ENCODE peak calls at places on chromosomes 1 and 21, in four cellular contexts. B is HCT116, K is HepG2, C is K562. O is an unnamed sample.

GRCh38 chr1:230550428-230550827 is 91.9 kb upstream of the COG2 start:
- DNase-seq in B (no peak), K (no peak), C (no peak), O (no peak)

GRCh38 chr1:152622803-152623202 is at the start of gene LCE3A:
- DNase-seq in C (no peak), B (no peak), K (no peak), O (no peak)

GRCh38 chr21:36839735-36840134 is 126.7 kb downstream of the HLCS start:
- DNase-seq in K (no peak), B (no peak), C (no peak), O (no peak)

GRCh38 chr1:234990874-234991801 is 137.5 kb downstream of the TOMM20 start:
- DNase-seq in K (no peak), B (no peak), C (no peak), O (no peak)

GRCh38 chr1:107318932-107319331 is 178.1 kb downstream of the NTNG1 start:
- DNase-seq in B (no peak), K (no peak), C (no peak), O (no peak)

GRCh38 chr1:155166373-155167165 is 6.5 kb downstream of the KRTCAP2 start:
- DNase-seq in B (no peak), K (no peak), C (peak), O (no peak)

GRCh38 chr1:215344534-215344933 is 222.6 kb upstream of the KCTD3 start:
- DNase-seq in B (no peak), C (no peak), K (no peak), O (no peak)

GRCh38 chr1:37782491-37782890 is 11.2 kb upstream of the MANEAL start:
- DNase-seq in C (no peak), K (no peak), B (no peak), O (no peak)

GRCh38 chr1:27299385-27300252 is 22.3 kb upstream of the TMEM222 start:
- DNase-seq in B (no peak), K (peak), C (no peak), O (no peak)

GRCh38 chr1:4022715-4023114 is 122.6 kb upstream of the C1orf174 start:
- DNase-seq in K (no peak), B (no peak), C (no peak), O (no peak)

GRCh38 chr1:15080328-15081033 is 73.1 kb upstream of the TMEM51 start:
- DNase-seq in K (no peak), C (no peak), B (no peak), O (no peak)

GRCh38 chr1:78176448-78176847 is 130.7 kb downstream of the GIPC2 start:
- DNase-seq in B (no peak), C (no peak), K (no peak), O (no peak)

GRCh38 chr1:181525104-181525721 is 41.9 kb downstream of the CACNA1E start:
- DNase-seq in C (no peak), K (no peak), B (no peak), O (no peak)

GRCh38 chr1:84363622-84364021 is 34.7 kb upstream of the DNASE2B start:
- DNase-seq in C (no peak), B (no peak), K (no peak), O (no peak)

GRCh38 chr1:226679853-226680516 is 59.1 kb downstream of the ITPKB start:
- DNase-seq in K (no peak), B (no peak), C (peak), O (no peak)

GRCh38 chr1:228061411-228062084 is 21.0 kb upstream of the ARF1 start:
- DNase-seq in K (no peak), C (no peak), B (no peak), O (no peak)

GRCh38 chr1:23922321-23922943 is 9.3 kb upstream of the CNR2 start:
- DNase-seq in B (no peak), C (no peak), K (no peak), O (no peak)

GRCh38 chr1:194447635-194448034 is 1261.2 kb upstream of the B3GALT2 start:
- DNase-seq in B (no peak), C (no peak), K (no peak), O (no peak)

GRCh38 chr1:164518692-164519332 is 40.2 kb upstream of the PBX1 start:
- DNase-seq in C (no peak), B (no peak), K (no peak), O (no peak)

GRCh38 chr1:230120949-230121381 is 53.9 kb downstream of the GALNT2 start:
- DNase-seq in C (no peak), B (peak), K (peak), O (no peak)

GRCh38 chr1:156709743-156710489 is 4.5 kb upstream of the CRABP2 start:
- DNase-seq in C (no peak), B (no peak), K (no peak), O (no peak)

GRCh38 chr21:19609611-19610010 is 1206.0 kb upstream of the TMPRSS15 start:
- DNase-seq in B (no peak), C (no peak), K (no peak), O (no peak)

GRCh38 chr1:103460496-103460895 is 65.0 kb upstream of the RNPC3 start:
- DNase-seq in C (no peak), K (no peak), B (no peak), O (no peak)

GRCh38 chr1:66648896-66649597 is 103.2 kb upstream of the DYNLT5 start:
- DNase-seq in K (no peak), C (no peak), B (no peak), O (no peak)

GRCh38 chr1:37602750-37603694 is 7.3 kb upstream of the GNL2 start:
- DNase-seq in B (no peak), K (peak), C (peak), O (peak)

GRCh38 chr1:14930224-14930965 is 223.2 kb upstream of the TMEM51 start:
- DNase-seq in K (no peak), C (no peak), B (no peak), O (no peak)

GRCh38 chr1:230191079-230191478 is 124.0 kb downstream of the GALNT2 start:
- DNase-seq in C (peak), K (no peak), B (no peak), O (no peak)

GRCh38 chr1:48227165-48228013 is 4.9 kb downstream of the SLC5A9 start:
- DNase-seq in C (no peak), K (no peak), B (no peak), O (no peak)

GRCh38 chr1:165815725-165816124 is 11.7 kb upstream of the UCK2 start:
- DNase-seq in C (peak), B (no peak), K (no peak), O (no peak)

GRCh38 chr1:28507247-28507645 is 1.4 kb downstream of the RCC1 start:
- DNase-seq in B (no peak), C (no peak), K (no peak), O (no peak)

GRCh38 chr1:107683198-107683657 is 281.8 kb downstream of the VAV3 start:
- DNase-seq in K (peak), C (no peak), B (no peak), O (no peak)

GRCh38 chr1:26317612-26318337 is at the start of gene CD52:
- DNase-seq in B (no peak), K (no peak), C (peak), O (no peak)

GRCh38 chr1:160244209-160244608 is 18.1 kb downstream of the DCAF8 start:
- DNase-seq in B (no peak), K (no peak), C (no peak), O (no peak)
- TF ChIP-seq TCF7L2 in B (no peak), K (no peak), C (no peak), O (no peak)

GRCh38 chr1:36387141-36387949 is 1.6 kb upstream of the STK40 start:
- DNase-seq in B (no peak), K (no peak), C (no peak), O (no peak)
- TF ChIP-seq TCF7L2 in B (no peak), K (no peak), C (no peak), O (no peak)

GRCh38 chr1:22500476-22500875 is 48.8 kb downstream of the ZBTB40 start:
- DNase-seq in K (no peak), B (peak), C (no peak), O (no peak)
- TF ChIP-seq TCF7L2 in K (no peak), B (no peak), C (no peak), O (no peak)

GRCh38 chr1:176879784-176880620 is 284.5 kb downstream of the ASTN1 start:
- DNase-seq in C (peak), K (no peak), B (no peak), O (no peak)

GRCh38 chr1:176884286-176884685 is 280.2 kb downstream of the ASTN1 start:
- DNase-seq in K (no peak), B (no peak), C (no peak), O (no peak)

GRCh38 chr1:176877557-176877956 is 287.0 kb downstream of the ASTN1 start:
- DNase-seq in B (no peak), C (no peak), K (no peak), O (no peak)

GRCh38 chr1:176878750-176879536 is 285.6 kb downstream of the ASTN1 start:
- DNase-seq in C (peak), B (no peak), K (no peak), O (no peak)

GRCh38 chr1:176880954-176881595 is 283.4 kb downstream of the ASTN1 start:
- DNase-seq in K (peak), B (peak), C (peak), O (peak)
- TF ChIP-seq TCF7L2 in K (no peak), B (peak), C (no peak), O (peak)

DNA sequence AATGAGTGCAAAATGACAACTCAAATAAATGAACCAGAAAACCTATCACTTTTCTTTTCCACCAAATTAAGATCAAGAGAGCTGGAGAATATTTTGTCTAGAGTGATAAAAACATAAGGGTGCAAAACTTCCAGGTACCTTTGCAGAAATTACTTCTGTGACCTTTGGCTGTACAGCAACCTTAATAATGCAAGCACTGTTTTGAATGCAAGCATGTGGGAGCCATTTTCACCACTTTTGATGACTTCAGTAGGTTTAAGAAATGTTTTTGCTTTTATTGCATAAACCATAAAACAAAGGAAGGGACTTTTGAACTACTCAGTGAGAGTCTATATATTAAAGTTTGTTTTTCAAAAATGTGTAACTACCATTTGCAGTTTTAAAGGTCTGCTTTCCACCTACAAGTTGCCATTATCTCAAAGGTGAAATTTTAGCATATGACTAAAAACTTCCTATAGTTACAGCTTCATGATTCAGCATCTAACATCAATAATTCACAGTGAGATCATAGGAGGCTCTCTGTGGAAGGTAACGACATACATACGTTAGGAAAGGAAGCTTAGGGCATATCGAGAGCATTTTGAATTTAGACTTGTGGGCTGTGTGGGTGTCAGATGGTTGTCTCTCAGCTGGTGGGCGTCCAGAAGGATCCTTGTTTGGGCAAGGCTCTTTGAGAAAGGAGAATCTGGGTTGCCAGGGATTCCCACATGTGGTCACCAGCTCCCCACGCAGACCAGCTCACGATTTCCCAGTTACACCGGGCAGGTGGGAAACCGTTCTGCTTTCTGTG is 1.1 kb upstream of the GADD45A start:
- DNase-seq in C (no peak), K (no peak), B (no peak), O (no peak)
- TF ChIP-seq TCF7L2 in C (no peak), K (no peak), B (no peak), O (no peak)

GRCh38 chr1:108717774-108718316 is 5.1 kb downstream of the FNDC7 start:
- DNase-seq in K (no peak), C (no peak), B (no peak), O (no peak)

GRCh38 chr1:108719253-108719652 is 6.5 kb downstream of the FNDC7 start:
- DNase-seq in C (no peak), B (no peak), K (no peak), O (no peak)

GRCh38 chr1:108719654-108720435 is 7.1 kb downstream of the FNDC7 start:
- DNase-seq in K (peak), C (peak), B (peak), O (peak)

GRCh38 chr1:108725906-108726305 is 13.2 kb downstream of the FNDC7 start:
- DNase-seq in B (no peak), C (no peak), K (no peak), O (no peak)

GRCh38 chr1:108722292-108722691 is 9.6 kb downstream of the FNDC7 start:
- DNase-seq in C (no peak), K (peak), B (no peak), O (no peak)
- TF ChIP-seq TCF7L2 in C (no peak), K (no peak), B (no peak), O (no peak)